ENCODE peak calls at places on chromosomes 1 and 21, in seven cellular contexts. T is HCT116; W is lower lobe of right lung; D is coronary artery; V is CD8-positive, alpha-beta T cell; A is HFF-Myc; O is transverse colon. Z is an unnamed sample.

GRCh38 chr1:19329188-19329587 is 17.1 kb downstream of the SLC66A1 start:
- DNase-seq in T (no peak), W (no peak), D (no peak), V (no peak), A (no peak), O (no peak), Z (no peak)

GRCh38 chr1:41810446-41810845 is 108.3 kb downstream of the HIVEP3 start:
- DNase-seq in T (no peak), W (no peak), D (no peak), V (no peak), A (peak), O (no peak), Z (no peak)

GRCh38 chr1:212514056-212514614 is 81.4 kb downstream of the NENF start:
- DNase-seq in T (peak), W (peak), D (no peak), V (no peak), A (peak), O (peak), Z (no peak)

GRCh38 chr1:235650341-235651169 is 971 bp upstream of the GNG4 start:
- DNase-seq in T (no peak), W (no peak), D (no peak), V (no peak), A (no peak), O (peak), Z (no peak)

GRCh38 chr1:152048641-152048970 is 11.8 kb upstream of the S100A11 start:
- DNase-seq in T (no peak), W (no peak), D (no peak), V (no peak), A (no peak), O (no peak), Z (no peak)

GRCh38 chr1:110155878-110156522 is 5.7 kb downstream of the SLC6A17 start:
- DNase-seq in T (no peak), W (peak), D (no peak), V (no peak), A (peak), O (peak), Z (peak)

GRCh38 chr21:32389337-32390015 is 3.3 kb downstream of the URB1 start:
- DNase-seq in T (no peak), W (no peak), D (no peak), V (no peak), A (no peak), O (no peak), Z (no peak)

GRCh38 chr21:38878394-38879179 is 72.9 kb downstream of the ETS2 start:
- DNase-seq in T (no peak), W (no peak), D (no peak), V (no peak), A (no peak), O (no peak), Z (no peak)

GRCh38 chr1:48920741-48921330 is 144.1 kb upstream of the BEND5 start:
- DNase-seq in T (no peak), W (no peak), D (no peak), V (no peak), A (no peak), O (no peak), Z (no peak)

GRCh38 chr1:5324903-5325302 is 667.3 kb downstream of the NPHP4 start:
- DNase-seq in T (no peak), W (no peak), D (peak), V (no peak), A (no peak), O (no peak), Z (no peak)

GRCh38 chr1:110245876-110246620 is 35.9 kb downstream of the KCNC4 start:
- DNase-seq in T (no peak), W (no peak), D (no peak), V (no peak), A (no peak), O (no peak), Z (no peak)

GRCh38 chr1:159279754-159280153 is 22.4 kb upstream of the FCER1A start:
- DNase-seq in T (no peak), W (no peak), D (no peak), V (no peak), A (no peak), O (no peak), Z (no peak)

GRCh38 chr1:3212453-3213230 is 143.6 kb downstream of the PRDM16 start:
- DNase-seq in T (no peak), W (no peak), D (no peak), V (no peak), A (no peak), O (no peak), Z (no peak)

DNA sequence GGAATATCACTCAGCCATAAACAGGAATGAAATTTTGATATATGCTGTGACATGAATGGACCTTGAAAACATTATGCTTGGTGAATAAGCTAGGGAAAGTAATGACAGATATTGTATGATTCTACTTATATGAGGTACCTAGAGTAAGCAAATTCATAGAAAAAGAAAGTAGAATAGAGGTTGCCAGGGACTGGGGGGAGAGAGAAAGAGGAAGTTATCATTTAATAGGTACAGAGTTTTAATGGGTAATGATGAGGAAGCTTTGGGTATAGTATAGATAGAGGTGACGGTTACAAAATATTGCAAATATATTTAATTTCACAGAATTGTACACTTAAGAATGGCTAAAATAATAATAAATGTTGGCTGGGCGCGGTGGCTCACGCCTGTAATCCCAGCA is 31.2 kb upstream of the ENSA start:
- DNase-seq in T (no peak), W (no peak), D (no peak), V (no peak), A (no peak), O (no peak), Z (no peak)
- H3K4me3 ChIP-seq in T (no peak), W (no peak), D (no peak), V (no peak), A (no peak), O (no peak), Z (no peak)

GRCh38 chr1:178633068-178633467 is 92.0 kb upstream of the RALGPS2 start:
- DNase-seq in T (no peak), W (no peak), D (no peak), V (no peak), A (no peak), O (no peak), Z (peak)

GRCh38 chr1:178630418-178630817 is 94.6 kb upstream of the RALGPS2 start:
- DNase-seq in T (no peak), W (no peak), D (no peak), V (no peak), A (no peak), O (no peak), Z (no peak)

GRCh38 chr1:178632619-178633018 is 92.4 kb upstream of the RALGPS2 start:
- DNase-seq in T (no peak), W (no peak), D (no peak), V (no peak), A (no peak), O (no peak), Z (no peak)

GRCh38 chr1:178629549-178630154 is 95.4 kb upstream of the RALGPS2 start:
- DNase-seq in T (no peak), W (no peak), D (no peak), V (no peak), A (no peak), O (no peak), Z (no peak)

DNA sequence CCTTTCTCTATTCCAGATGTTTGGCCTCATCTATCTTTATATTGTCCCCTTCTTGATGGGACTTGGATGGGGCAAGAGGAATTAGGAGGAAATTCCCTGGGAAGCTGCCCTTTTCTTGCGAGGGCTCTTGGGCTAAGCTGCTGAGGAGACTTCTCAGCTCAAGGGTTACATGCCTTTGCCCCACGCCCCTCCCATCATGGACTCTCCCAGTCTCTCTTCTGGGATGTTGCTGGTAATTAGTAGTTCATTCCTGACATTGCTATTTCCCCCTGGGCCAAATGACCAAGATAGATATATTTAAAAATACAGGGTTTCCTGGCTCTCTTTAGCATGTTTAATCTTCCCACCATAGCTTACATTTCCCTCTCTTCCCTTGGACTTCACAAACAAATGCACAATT is 90.6 kb upstream of the RALGPS2 start:
- DNase-seq in T (no peak), W (no peak), D (no peak), V (no peak), A (no peak), O (no peak), Z (no peak)
- H3K4me3 ChIP-seq in T (no peak), W (no peak), D (no peak), V (no peak), A (no peak), O (no peak), Z (no peak)

DNA sequence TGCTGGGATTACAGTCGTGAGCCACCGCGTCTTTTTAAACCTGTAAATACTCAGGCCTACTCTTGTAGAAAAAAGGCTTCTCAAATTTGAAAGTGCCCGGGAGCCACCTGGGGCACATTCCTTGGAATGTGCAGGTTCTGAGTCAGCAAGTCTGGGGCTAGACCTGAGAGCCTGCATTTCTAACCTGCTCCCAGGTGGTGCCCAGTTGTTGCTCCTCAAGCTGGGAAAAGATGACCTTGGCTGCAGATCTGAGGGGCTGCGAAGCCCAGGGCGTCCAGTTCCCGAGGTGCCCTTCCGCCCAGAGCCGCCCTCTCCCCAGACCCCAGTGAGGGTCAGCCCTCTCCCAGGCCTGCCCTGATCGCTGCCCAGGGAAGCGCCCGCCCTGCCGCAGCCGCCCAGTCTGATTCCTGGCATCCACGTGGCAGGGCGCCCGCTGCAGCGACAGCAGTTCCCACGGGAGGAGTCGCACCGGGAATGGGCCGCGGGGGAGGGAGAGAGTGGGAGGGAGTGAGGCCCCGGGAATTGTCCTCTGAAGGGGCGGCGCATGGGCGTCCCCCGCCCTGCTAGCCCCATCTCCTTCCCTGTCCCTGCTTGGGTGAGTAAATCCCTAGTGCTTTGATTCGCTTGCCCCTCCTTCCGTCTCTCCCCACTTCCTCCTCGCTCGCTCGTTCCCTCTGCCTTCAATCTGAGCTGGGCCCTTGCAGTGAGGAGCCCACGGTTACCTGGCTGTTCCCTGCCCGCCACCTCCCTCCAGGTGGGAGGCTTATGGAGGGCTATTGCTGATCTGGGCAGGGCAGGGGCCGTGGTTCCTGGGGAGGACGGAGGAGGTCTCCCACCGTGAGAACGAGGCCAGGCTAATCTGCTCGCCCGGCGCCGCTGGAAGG is 18.8 kb upstream of the TENT5B start:
- DNase-seq in T (peak), W (peak), D (peak), V (no peak), A (no peak), O (peak), Z (no peak)
- H3K4me3 ChIP-seq in T (peak), W (peak), D (peak), V (no peak), A (peak), O (peak), Z (peak)

GRCh38 chr1:218575079-218575478 is 229.9 kb downstream of the TGFB2 start:
- DNase-seq in T (no peak), W (no peak), D (no peak), V (no peak), A (no peak), O (no peak), Z (no peak)
- H3K4me3 ChIP-seq in T (no peak), W (no peak), D (no peak), V (no peak), A (no peak), O (no peak), Z (no peak)

GRCh38 chr21:42565886-42566523 is 52.4 kb downstream of the SLC37A1 start:
- DNase-seq in T (no peak), W (peak), D (peak), V (no peak), A (no peak), O (peak), Z (no peak)
- H3K4me3 ChIP-seq in T (no peak), W (no peak), D (no peak), V (no peak), A (no peak), O (no peak), Z (no peak)

GRCh38 chr1:44251486-44251885 is 38.2 kb downstream of the DMAP1 start:
- DNase-seq in T (no peak), W (no peak), D (no peak), V (no peak), A (no peak), O (peak), Z (no peak)

GRCh38 chr1:44250113-44250781 is 37.0 kb downstream of the DMAP1 start:
- DNase-seq in T (no peak), W (no peak), D (no peak), V (no peak), A (no peak), O (no peak), Z (no peak)

GRCh38 chr1:44256762-44257554 is 43.7 kb downstream of the DMAP1 start:
- DNase-seq in T (no peak), W (no peak), D (no peak), V (no peak), A (no peak), O (no peak), Z (no peak)

GRCh38 chr1:44251989-44252625 is 38.8 kb downstream of the DMAP1 start:
- DNase-seq in T (no peak), W (no peak), D (no peak), V (no peak), A (no peak), O (no peak), Z (no peak)

GRCh38 chr1:44254392-44254791 is 41.1 kb downstream of the DMAP1 start:
- DNase-seq in T (no peak), W (no peak), D (no peak), V (no peak), A (no peak), O (no peak), Z (no peak)
- H3K4me3 ChIP-seq in T (no peak), W (no peak), D (no peak), V (no peak), A (no peak), O (no peak), Z (no peak)

GRCh38 chr1:57017717-57018116 is 51.9 kb upstream of the C8B start:
- DNase-seq in T (peak), W (no peak), D (no peak), V (no peak), A (no peak), O (no peak), Z (no peak)
- H3K4me3 ChIP-seq in T (no peak), W (no peak), D (no peak), V (no peak), A (no peak), O (no peak), Z (no peak)

DNA sequence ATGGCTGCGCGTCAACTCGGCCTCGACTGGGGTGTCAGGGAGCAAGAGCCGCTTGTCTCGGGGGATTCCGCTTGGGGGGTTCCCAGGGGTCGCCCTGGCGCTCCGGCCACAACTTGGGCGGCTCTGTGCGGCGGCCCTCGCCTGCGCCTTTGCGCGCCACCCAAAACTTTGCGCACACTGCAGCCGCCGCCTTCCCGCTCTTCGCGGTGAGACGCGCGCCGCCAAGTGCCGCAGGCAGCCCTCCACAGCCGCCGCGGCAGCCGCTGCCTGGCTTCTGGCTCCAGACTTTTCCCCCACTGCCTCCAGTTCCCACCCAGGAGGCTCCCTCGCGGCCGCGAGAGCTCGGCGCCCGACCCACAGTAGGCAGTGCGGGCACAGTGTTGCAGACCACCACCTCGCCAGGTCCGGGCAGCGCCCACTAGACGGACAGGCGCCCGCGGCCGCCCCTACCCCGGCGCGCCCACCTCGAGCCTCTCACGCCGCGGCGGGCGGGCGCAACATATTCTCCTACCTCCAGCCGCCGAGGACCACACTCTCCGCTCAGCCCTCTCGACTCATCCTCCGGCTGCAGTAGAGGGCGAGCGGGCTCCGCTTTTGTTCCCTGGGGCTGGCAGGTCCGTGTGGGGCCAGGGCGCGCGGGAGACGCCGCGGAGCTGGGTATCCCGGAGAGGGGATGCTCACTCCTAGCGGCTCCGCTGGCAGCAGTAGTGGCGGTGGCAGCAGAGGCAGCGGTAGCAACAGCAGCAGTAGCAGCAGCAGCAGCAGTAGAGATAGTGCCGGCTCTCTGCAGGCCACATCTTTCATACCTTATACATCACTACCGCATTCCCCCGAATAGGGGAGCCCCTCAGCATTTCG is 296.6 kb downstream of the OMA1 start:
- DNase-seq in T (no peak), W (no peak), D (no peak), V (no peak), A (no peak), O (no peak), Z (no peak)
- H3K4me3 ChIP-seq in T (no peak), W (peak), D (peak), V (no peak), A (peak), O (no peak), Z (peak)